ENCODE peak calls at places on chromosomes 3 and 15, in eight cellular contexts. J is COLO829; B is LoVo; T is H9; N is Calu3; H is Peyer's patch; O is ecto neural progenitor cell; F is central memory CD4-positive, alpha-beta T cell. Y is an unnamed sample.

GRCh38 chr3:139202226-139202958 is 141.4 kb upstream of the MRPS22 start:
- DNase-seq in N (peak), J (no peak), H (peak), B (peak), O (peak), T (peak), F (no peak), Y (no peak)

GRCh38 chr3:39383913-39384664 is 919 bp downstream of the SLC25A38 start:
- DNase-seq in F (peak), B (peak), J (peak), H (peak), N (peak), T (peak), O (peak), Y (peak)

GRCh38 chr15:44308415-44308814 is 19.9 kb downstream of the GOLM2 start:
- DNase-seq in N (no peak), T (no peak), H (no peak), J (no peak), B (no peak), O (no peak), F (no peak), Y (no peak)

GRCh38 chr15:68303134-68303533 is 25.6 kb downstream of the FEM1B start:
- DNase-seq in H (no peak), T (no peak), B (no peak), J (no peak), N (no peak), O (no peak), F (no peak), Y (no peak)

GRCh38 chr15:72785452-72786243 is 2.1 kb upstream of the ADPGK start:
- DNase-seq in B (no peak), O (no peak), N (no peak), F (peak), T (no peak), J (no peak), H (no peak), Y (no peak)

GRCh38 chr15:96125681-96126080 is 204.8 kb upstream of the NR2F2 start:
- DNase-seq in J (no peak), N (no peak), H (no peak), F (no peak), B (no peak), T (no peak), O (no peak), Y (no peak)

GRCh38 chr3:159766563-159767185 is 222.0 kb upstream of the IL12A start:
- DNase-seq in T (peak), B (no peak), J (peak), N (peak), F (no peak), H (no peak), O (no peak), Y (no peak)

GRCh38 chr15:50259276-50259675 is 6.2 kb downstream of the HDC start:
- DNase-seq in T (no peak), F (no peak), J (no peak), O (no peak), B (no peak), H (no peak), N (no peak), Y (no peak)

GRCh38 chr15:98321916-98322315 is 326.4 kb upstream of the IGF1R start:
- DNase-seq in N (no peak), H (no peak), B (no peak), F (no peak), J (no peak), T (no peak), O (no peak), Y (no peak)

GRCh38 chr3:187942658-187943241 is 197.5 kb upstream of the BCL6 start:
- DNase-seq in N (no peak), H (peak), J (no peak), O (no peak), T (no peak), B (no peak), F (no peak), Y (no peak)

GRCh38 chr3:149628957-149629670 is 28.7 kb downstream of the WWTR1 start:
- DNase-seq in F (no peak), H (no peak), T (no peak), B (no peak), N (no peak), O (no peak), J (no peak), Y (no peak)

Y was measured in adrenal gland.